ENCODE peak calls at places on chromosomes 4 and X, in five cellular contexts. P, J, C, D and H are unnamed samples.
A peak's percentile ranks its signal among the peaks of the same experiment; 100 is the strongest.

GRCh38 chrX:107562482-107562881 is 65.8 kb upstream of the PRPS1 start:
- DNase-seq in P (no peak), J (no peak), C (no peak), D (no peak), H (no peak)

GRCh38 chrX:53284684-53285447 is 3.5 kb upstream of the IQSEC2 start:
- DNase-seq in P (peak; percentile 79), J (peak; percentile 16), C (peak; percentile 8), D (peak; percentile 68), H (peak; percentile 60)

GRCh38 chr4:103099691-103100392 is at the start of gene BDH2:
- DNase-seq in P (peak; percentile 84), J (peak; percentile 85), C (peak; percentile 72), D (peak; percentile 98), H (peak; percentile 85)

GRCh38 chr4:2797545-2798305 is 4.8 kb downstream of the SH3BP2 start:
- DNase-seq in P (no peak), J (no peak), C (no peak), D (no peak), H (no peak)

GRCh38 chr4:90254357-90254756 is 127.2 kb downstream of the CCSER1 start:
- DNase-seq in P (no peak), J (no peak), C (no peak), D (no peak), H (no peak)

GRCh38 chrX:11406109-11406755 is 113.0 kb downstream of the AMELX start:
- DNase-seq in P (no peak), J (no peak), C (no peak), D (no peak), H (no peak)

GRCh38 chr4:53313510-53313909 is 52.4 kb downstream of the SCFD2 start:
- DNase-seq in P (peak; percentile 28), J (peak; percentile 43), C (no peak), D (peak; percentile 74), H (peak; percentile 46)

GRCh38 chr4:154076921-154077320 is 288.0 kb upstream of the SFRP2 start:
- DNase-seq in P (no peak), J (no peak), C (no peak), D (no peak), H (no peak)

GRCh38 chr4:189825466-189825865 is 115.2 kb upstream of the FRG1 start:
- DNase-seq in P (no peak), J (no peak), C (no peak), D (no peak), H (no peak)

GRCh38 chr4:41024556-41025491 is 189.5 kb downstream of the APBB2 start:
- DNase-seq in P (peak; percentile 8), J (no peak), C (no peak), D (peak; percentile 31), H (no peak)

GRCh38 chr4:86178216-86178615 is 181.6 kb downstream of the MAPK10 start:
- DNase-seq in P (no peak), J (no peak), C (no peak), D (no peak), H (peak; percentile 4)

GRCh38 chr4:83535945-83536648 is at the start of gene GPAT3:
- DNase-seq in P (peak; percentile 82), J (peak; percentile 64), C (no peak), D (peak; percentile 71), H (peak; percentile 78)

GRCh38 chr4:53477666-53478065 is 100.2 kb downstream of the FIP1L1 start:
- DNase-seq in P (no peak), J (no peak), C (no peak), D (peak; percentile 30), H (no peak)

GRCh38 chrX:44035576-44035975 is 62.4 kb upstream of the NDP start:
- DNase-seq in P (no peak), J (no peak), C (no peak), D (no peak), H (no peak)

GRCh38 chr4:20251796-20252655 is at the start of gene SLIT2:
- DNase-seq in P (peak; percentile 18), J (peak; percentile 47), C (no peak), D (peak; percentile 85), H (peak; percentile 18)

GRCh38 chr4:6463311-6464289 is 8.8 kb downstream of the PPP2R2C start:
- DNase-seq in P (no peak), J (no peak), C (no peak), D (no peak), H (no peak)

GRCh38 chr4:4329496-4329895 is 39.4 kb downstream of the ZBTB49 start:
- DNase-seq in P (no peak), J (no peak), C (no peak), D (no peak), H (no peak)

GRCh38 chrX:1597345-1598020 is 6.1 kb downstream of the AKAP17A start:
- DNase-seq in P (no peak), J (no peak), C (no peak), D (no peak), H (no peak)

DNA sequence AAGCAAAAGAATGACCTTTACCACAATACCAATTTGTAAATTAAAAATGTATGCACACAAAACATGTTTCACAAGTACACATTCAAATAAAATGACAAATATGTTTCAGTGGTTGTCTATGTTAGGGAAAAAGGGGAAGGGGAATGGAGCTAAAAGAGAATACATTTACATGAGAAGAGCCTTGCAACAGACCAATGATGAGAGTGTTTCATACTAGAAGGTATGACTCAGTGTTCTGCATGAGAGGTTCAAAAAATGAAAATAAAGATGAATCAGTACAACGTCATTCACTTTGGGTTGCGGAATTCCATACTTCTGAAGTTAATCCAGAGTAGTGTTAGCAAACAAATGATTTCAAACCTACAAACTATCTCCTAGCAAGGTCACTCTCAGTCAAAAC is 51.7 kb downstream of the RPGR start:
- DNase-seq in P (no peak), J (peak; percentile 51), C (peak; percentile 13), D (no peak), H (peak; percentile 18)
- TF ChIP-seq JUNB in P (no peak), J (no peak), C (peak; percentile 34), D (no peak), H (peak; percentile 84)

DNA sequence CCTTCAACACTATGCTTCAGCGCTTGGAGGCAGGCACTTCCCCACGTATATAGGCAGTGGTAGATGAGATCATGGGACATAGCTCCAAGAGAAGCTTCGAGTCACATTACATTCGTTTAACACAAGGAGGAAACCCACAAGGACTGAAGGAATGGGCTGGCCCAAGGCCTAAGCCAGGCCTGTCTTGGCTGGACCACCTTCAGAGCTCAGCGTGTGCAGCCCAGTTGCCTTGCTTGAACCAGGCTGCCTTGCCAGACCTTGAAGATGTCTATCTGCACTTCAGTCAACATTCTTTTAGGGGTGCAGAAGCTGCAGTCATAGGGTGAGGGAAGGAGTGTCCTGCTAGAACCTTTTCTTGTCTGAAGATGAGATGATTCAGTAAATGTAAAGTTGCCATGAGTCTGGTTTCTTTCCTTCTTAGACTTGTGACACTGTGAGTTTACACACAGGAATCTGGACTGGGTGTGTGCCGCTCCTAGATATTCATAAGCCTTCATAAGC is 144.1 kb upstream of the RBPJ start:
- DNase-seq in P (no peak), J (no peak), C (no peak), D (no peak), H (no peak)
- TF ChIP-seq JUNB in P (no peak), J (no peak), C (no peak), D (no peak), H (no peak)

GRCh38 chrX:23804578-23804977 is 21.6 kb downstream of the SAT1 start:
- DNase-seq in P (no peak), J (no peak), C (no peak), D (no peak), H (no peak)

GRCh38 chrX:23799469-23800065 is 16.6 kb downstream of the SAT1 start:
- DNase-seq in P (peak; percentile 30), J (no peak), C (no peak), D (no peak), H (no peak)

GRCh38 chrX:23805379-23805778 is 22.4 kb downstream of the SAT1 start:
- DNase-seq in P (no peak), J (no peak), C (no peak), D (no peak), H (no peak)

GRCh38 chrX:23802431-23802830 is 19.5 kb downstream of the SAT1 start:
- DNase-seq in P (no peak), J (no peak), C (no peak), D (no peak), H (no peak)

GRCh38 chrX:23803931-23804381 is 21.0 kb downstream of the SAT1 start:
- DNase-seq in P (no peak), J (peak; percentile 70), C (no peak), D (no peak), H (peak; percentile 96)
- TF ChIP-seq JUNB in P (no peak), J (no peak), C (no peak), D (no peak), H (peak; percentile 76)

GRCh38 chrX:136205882-136206281 is 45.3 kb downstream of the MAP7D3 start:
- DNase-seq in P (no peak), J (no peak), C (no peak), D (peak; percentile 13), H (no peak)
- TF ChIP-seq JUNB in P (no peak), J (no peak), C (no peak), D (no peak), H (no peak)

GRCh38 chrX:100297732-100298131 is 112.3 kb downstream of the PCDH19 start:
- DNase-seq in P (no peak), J (no peak), C (no peak), D (no peak), H (no peak)

DNA sequence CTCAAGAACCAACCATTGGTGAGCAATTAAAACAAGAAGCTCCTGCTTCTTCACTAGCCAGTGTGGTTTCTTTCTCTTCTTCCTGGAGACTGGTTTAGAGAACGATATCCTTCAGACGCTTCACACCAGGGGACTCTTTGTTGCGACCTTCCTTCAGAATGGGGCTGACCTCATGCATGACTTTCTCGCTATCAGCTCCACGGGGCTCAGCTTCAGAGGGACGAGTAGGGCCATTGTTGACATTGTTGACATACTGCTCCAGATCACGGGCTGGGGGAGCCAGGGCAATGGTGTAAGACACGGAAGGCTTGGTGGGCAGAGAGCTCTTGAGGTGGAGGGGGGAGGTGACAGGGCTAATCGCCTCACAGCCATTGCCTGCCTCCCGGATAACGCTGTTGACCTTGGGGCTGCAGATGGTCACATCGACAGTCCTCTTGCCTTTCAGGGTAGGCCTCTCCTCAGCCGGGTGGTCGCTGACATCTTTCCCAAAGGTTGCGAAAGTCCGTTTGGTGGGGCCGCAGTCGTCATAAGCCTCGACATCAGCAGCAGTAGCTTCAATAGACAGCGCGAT is 113.8 kb downstream of the PCDH19 start:
- DNase-seq in P (no peak), J (no peak), C (no peak), D (peak; percentile 32), H (no peak)
- TF ChIP-seq JUNB in P (no peak), J (no peak), C (no peak), D (no peak), H (no peak)

GRCh38 chr4:137131201-137131600 is 401.1 kb downstream of the PCDH18 start:
- DNase-seq in P (no peak), J (no peak), C (no peak), D (no peak), H (no peak)

GRCh38 chr4:137124278-137124932 is 407.9 kb downstream of the PCDH18 start:
- DNase-seq in P (peak; percentile 3), J (peak; percentile 17), C (peak; percentile 1), D (peak; percentile 65), H (peak; percentile 57)

GRCh38 chr4:137125011-137125410 is 407.3 kb downstream of the PCDH18 start:
- DNase-seq in P (no peak), J (no peak), C (no peak), D (no peak), H (peak; percentile 39)

GRCh38 chr4:137129471-137130244 is 402.6 kb downstream of the PCDH18 start:
- DNase-seq in P (no peak), J (no peak), C (no peak), D (no peak), H (no peak)
- TF ChIP-seq JUNB in P (no peak), J (no peak), C (no peak), D (no peak), H (no peak)